ENCODE peak calls at places on chromosomes 4 and X, in four cellular contexts. L, S, K and Y are unnamed samples.

GRCh38 chrX:1249101-1249887 is 19.3 kb upstream of the CSF2RA start:
- DNase-seq in L (no peak), S (no peak), K (no peak), Y (no peak)

GRCh38 chr4:181971973-181972372 is 271.2 kb upstream of the TENM3 start:
- DNase-seq in L (no peak), S (no peak), K (no peak), Y (no peak)

GRCh38 chrX:48102874-48103374 is 27.5 kb upstream of the SPACA5B start:
- DNase-seq in L (no peak), S (no peak), K (no peak), Y (no peak)

GRCh38 chr4:167177925-167178324 is 56.4 kb downstream of the SPOCK3 start:
- DNase-seq in L (no peak), S (no peak), K (no peak), Y (no peak)

GRCh38 chr4:147340547-147341225 is 140.2 kb upstream of the EDNRA start:
- DNase-seq in L (no peak), S (no peak), K (no peak), Y (no peak)

GRCh38 chrX:48896611-48897011 is 957 bp downstream of the TIMM17B start:
- DNase-seq in L (peak; percentile 1), S (no peak), K (no peak), Y (no peak)

GRCh38 chr4:139794158-139794954 is 128.7 kb downstream of the MGST2 start:
- DNase-seq in L (no peak), S (no peak), K (no peak), Y (no peak)

GRCh38 chrX:69231903-69232302 is 66.7 kb upstream of the PJA1 start:
- DNase-seq in L (no peak), S (no peak), K (no peak), Y (no peak)

GRCh38 chr4:145709843-145710242 is 29.9 kb downstream of the C4orf51 start:
- DNase-seq in L (no peak), S (no peak), K (no peak), Y (no peak)

GRCh38 chr4:140851032-140851636 is 94.9 kb upstream of the TBC1D9 start:
- DNase-seq in L (peak; percentile 11), S (peak; percentile 13), K (peak; percentile 55), Y (no peak)

GRCh38 chrX:23784487-23785301 is 1.7 kb downstream of the SAT1 start:
- DNase-seq in L (no peak), S (no peak), K (no peak), Y (no peak)

GRCh38 chrX:100368167-100368566 is 41.9 kb downstream of the PCDH19 start:
- DNase-seq in L (no peak), S (no peak), K (peak; percentile 17), Y (no peak)

GRCh38 chr4:14792702-14793227 is 209.5 kb upstream of the CPEB2 start:
- DNase-seq in L (no peak), S (no peak), K (no peak), Y (no peak)

GRCh38 chr4:125334936-125335335 is 20.2 kb downstream of the FAT4 start:
- DNase-seq in L (no peak), S (no peak), K (peak; percentile 66), Y (no peak)

GRCh38 chrX:105375816-105376215 is 155.3 kb upstream of the TEX13A start:
- DNase-seq in L (no peak), S (no peak), K (no peak), Y (no peak)

GRCh38 chr4:110049951-110050925 is 137.6 kb downstream of the EGF start:
- DNase-seq in L (no peak), S (peak; percentile 18), K (peak; percentile 24), Y (no peak)

GRCh38 chr4:52051615-52052474 is 741 bp downstream of the SPATA18 start:
- DNase-seq in L (peak; percentile 55), S (peak; percentile 36), K (peak; percentile 24), Y (no peak)